ENCODE peak calls at places on chromosomes 1 and 21, in six cellular contexts. O, Y, R, C, K and B are unnamed samples.

GRCh38 chr1:215970406-215970805 is 403.3 kb downstream of the KCTD3 start:
- DNase-seq in O (no peak), Y (no peak), R (no peak), C (no peak), K (no peak), B (no peak)

GRCh38 chr1:182668633-182669032 is 15.8 kb downstream of the RGS8 start:
- DNase-seq in O (no peak), Y (no peak), R (no peak), C (no peak), K (no peak), B (no peak)

GRCh38 chr1:230110971-230111370 is 43.9 kb downstream of the GALNT2 start:
- DNase-seq in O (no peak), Y (no peak), R (no peak), C (no peak), K (no peak), B (no peak)

GRCh38 chr1:89065077-89065868 is at the start of gene GBP1:
- DNase-seq in O (no peak), Y (no peak), R (no peak), C (no peak), K (peak), B (no peak)

GRCh38 chr1:244104309-244105060 is 53.4 kb downstream of the ZBTB18 start:
- DNase-seq in O (no peak), Y (no peak), R (no peak), C (no peak), K (peak), B (no peak)

GRCh38 chr1:118809586-118809985 is 178.6 kb downstream of the TBX15 start:
- DNase-seq in O (no peak), Y (no peak), R (no peak), C (no peak), K (no peak), B (no peak)

GRCh38 chr1:10520497-10520896 is 45.7 kb downstream of the PEX14 start:
- DNase-seq in O (no peak), Y (no peak), R (no peak), C (no peak), K (no peak), B (no peak)

GRCh38 chr1:15848143-15848928 is 829 bp downstream of the SPEN start:
- DNase-seq in O (no peak), Y (peak), R (no peak), C (peak), K (no peak), B (peak)

GRCh38 chr21:36072453-36073167 is 2.8 kb downstream of the CBR1 start:
- DNase-seq in O (no peak), Y (no peak), R (no peak), C (no peak), K (no peak), B (no peak)

GRCh38 chr1:36628804-36629203 is 146.1 kb upstream of the CSF3R start:
- DNase-seq in O (no peak), Y (no peak), R (no peak), C (no peak), K (no peak), B (no peak)

GRCh38 chr1:1619917-1620361 is 4.6 kb downstream of the MIB2 start:
- DNase-seq in O (no peak), Y (peak), R (no peak), C (no peak), K (no peak), B (no peak)

GRCh38 chr1:50651476-50652263 is 228.4 kb upstream of the DMRTA2 start:
- DNase-seq in O (no peak), Y (no peak), R (no peak), C (no peak), K (no peak), B (no peak)

GRCh38 chr1:59985901-59986735 is 59.5 kb upstream of the CYP2J2 start:
- DNase-seq in O (no peak), Y (no peak), R (no peak), C (no peak), K (no peak), B (no peak)

GRCh38 chr1:178864326-178864725 is 6.6 kb downstream of the ANGPTL1 start:
- DNase-seq in O (no peak), Y (no peak), R (no peak), C (no peak), K (no peak), B (no peak)

GRCh38 chr1:184649500-184649899 is 105.2 kb downstream of the EDEM3 start:
- DNase-seq in O (no peak), Y (no peak), R (no peak), C (no peak), K (no peak), B (no peak)

GRCh38 chr1:89987170-89987819 is 7.6 kb upstream of the ZNF326 start:
- DNase-seq in O (peak), Y (no peak), R (peak), C (peak), K (peak), B (peak)

GRCh38 chr21:14543983-14544382 is 2.1 kb downstream of the SAMSN1 start:
- DNase-seq in O (no peak), Y (no peak), R (no peak), C (no peak), K (no peak), B (no peak)

GRCh38 chr1:223425550-223425949 is 32.3 kb downstream of the CCDC185 start:
- DNase-seq in O (no peak), Y (no peak), R (no peak), C (no peak), K (no peak), B (no peak)

GRCh38 chr1:32496127-32496526 is 31.3 kb downstream of the ZBTB8B start:
- DNase-seq in O (no peak), Y (no peak), R (no peak), C (no peak), K (no peak), B (no peak)

GRCh38 chr1:186828612-186829542 is at the start of gene PLA2G4A:
- DNase-seq in O (no peak), Y (peak), R (no peak), C (no peak), K (no peak), B (peak)

GRCh38 chr1:2443285-2444137 is 31.1 kb upstream of the PEX10 start:
- DNase-seq in O (no peak), Y (no peak), R (no peak), C (no peak), K (no peak), B (no peak)